ENCODE peak calls at places on chromosomes 5 and 9, in nine cellular contexts. One of them, this sample, is unnamed.

GRCh38 chr9:16986441-16987387 is 116.2 kb upstream of the BNC2 start:
- DNase-seq in GM12865: no peak
- DNase-seq in ACHN: no peak
- DNase-seq in lung: no peak
- DNase-seq in stimulated activated naive CD4-positive, alpha-beta T cell: no peak
- DNase-seq in stimulated activated CD4-positive, alpha-beta T cell treated with anti-CD3 and anti-CD28 coated beads, Interleukin-4, amount 100 ng/mL, for 48 hours: no peak
- DNase-seq in Calu3: no peak
- DNase-seq in HuH-7.5: no peak
- DNase-seq in amygdala: no peak
- DNase-seq in this sample: no peak

GRCh38 chr9:79633558-79633957 is 61.8 kb downstream of the TLE4 start:
- DNase-seq in GM12865: no peak
- DNase-seq in ACHN: no peak
- DNase-seq in lung: no peak
- DNase-seq in stimulated activated naive CD4-positive, alpha-beta T cell: no peak
- DNase-seq in stimulated activated CD4-positive, alpha-beta T cell treated with anti-CD3 and anti-CD28 coated beads, Interleukin-4, amount 100 ng/mL, for 48 hours: no peak
- DNase-seq in Calu3: no peak
- DNase-seq in HuH-7.5: no peak
- DNase-seq in amygdala: no peak
- DNase-seq in this sample: no peak

GRCh38 chr5:57448751-57449150 is 33.9 kb downstream of the ACTBL2 start:
- DNase-seq in GM12865: no peak
- DNase-seq in ACHN: no peak
- DNase-seq in lung: no peak
- DNase-seq in stimulated activated naive CD4-positive, alpha-beta T cell: no peak
- DNase-seq in stimulated activated CD4-positive, alpha-beta T cell treated with anti-CD3 and anti-CD28 coated beads, Interleukin-4, amount 100 ng/mL, for 48 hours: no peak
- DNase-seq in Calu3: no peak
- DNase-seq in HuH-7.5: no peak
- DNase-seq in amygdala: no peak
- DNase-seq in this sample: no peak

GRCh38 chr5:19547640-19548039 is 440.4 kb downstream of the CDH18 start:
- DNase-seq in GM12865: no peak
- DNase-seq in ACHN: no peak
- DNase-seq in lung: no peak
- DNase-seq in stimulated activated naive CD4-positive, alpha-beta T cell: no peak
- DNase-seq in stimulated activated CD4-positive, alpha-beta T cell treated with anti-CD3 and anti-CD28 coated beads, Interleukin-4, amount 100 ng/mL, for 48 hours: no peak
- DNase-seq in Calu3: no peak
- DNase-seq in HuH-7.5: no peak
- DNase-seq in amygdala: no peak
- DNase-seq in this sample: no peak

GRCh38 chr9:136372561-136373299 is 739 bp downstream of the CARD9 start:
- DNase-seq in GM12865: no peak
- DNase-seq in ACHN: peak
- DNase-seq in lung: peak
- DNase-seq in stimulated activated naive CD4-positive, alpha-beta T cell: no peak
- DNase-seq in stimulated activated CD4-positive, alpha-beta T cell treated with anti-CD3 and anti-CD28 coated beads, Interleukin-4, amount 100 ng/mL, for 48 hours: no peak
- DNase-seq in Calu3: peak
- DNase-seq in HuH-7.5: peak
- DNase-seq in amygdala: no peak
- DNase-seq in this sample: no peak

GRCh38 chr9:27590636-27591035 is 17.4 kb upstream of the C9orf72 start:
- DNase-seq in GM12865: no peak
- DNase-seq in ACHN: no peak
- DNase-seq in lung: no peak
- DNase-seq in stimulated activated naive CD4-positive, alpha-beta T cell: no peak
- DNase-seq in stimulated activated CD4-positive, alpha-beta T cell treated with anti-CD3 and anti-CD28 coated beads, Interleukin-4, amount 100 ng/mL, for 48 hours: no peak
- DNase-seq in Calu3: no peak
- DNase-seq in HuH-7.5: no peak
- DNase-seq in amygdala: no peak
- DNase-seq in this sample: no peak

GRCh38 chr5:160169326-160169725 is 50.1 kb upstream of the PWWP2A start:
- DNase-seq in GM12865: no peak
- DNase-seq in ACHN: peak
- DNase-seq in lung: no peak
- DNase-seq in stimulated activated naive CD4-positive, alpha-beta T cell: no peak
- DNase-seq in stimulated activated CD4-positive, alpha-beta T cell treated with anti-CD3 and anti-CD28 coated beads, Interleukin-4, amount 100 ng/mL, for 48 hours: no peak
- DNase-seq in Calu3: no peak
- DNase-seq in HuH-7.5: no peak
- DNase-seq in amygdala: no peak
- DNase-seq in this sample: no peak

GRCh38 chr5:103582364-103582763 is 19.8 kb upstream of the NUDT12 start:
- DNase-seq in GM12865: peak
- DNase-seq in ACHN: peak
- DNase-seq in lung: no peak
- DNase-seq in stimulated activated naive CD4-positive, alpha-beta T cell: no peak
- DNase-seq in stimulated activated CD4-positive, alpha-beta T cell treated with anti-CD3 and anti-CD28 coated beads, Interleukin-4, amount 100 ng/mL, for 48 hours: no peak
- DNase-seq in Calu3: peak
- DNase-seq in HuH-7.5: no peak
- DNase-seq in amygdala: no peak
- DNase-seq in this sample: no peak

GRCh38 chr9:121612511-121612998 is 38.9 kb upstream of the DAB2IP start:
- DNase-seq in GM12865: no peak
- DNase-seq in ACHN: no peak
- DNase-seq in lung: peak
- DNase-seq in stimulated activated naive CD4-positive, alpha-beta T cell: no peak
- DNase-seq in stimulated activated CD4-positive, alpha-beta T cell treated with anti-CD3 and anti-CD28 coated beads, Interleukin-4, amount 100 ng/mL, for 48 hours: no peak
- DNase-seq in Calu3: no peak
- DNase-seq in HuH-7.5: no peak
- DNase-seq in amygdala: no peak
- DNase-seq in this sample: no peak

GRCh38 chr9:70485273-70485858 is 70.9 kb upstream of the KLF9 start:
- DNase-seq in GM12865: no peak
- DNase-seq in ACHN: no peak
- DNase-seq in lung: no peak
- DNase-seq in stimulated activated naive CD4-positive, alpha-beta T cell: no peak
- DNase-seq in stimulated activated CD4-positive, alpha-beta T cell treated with anti-CD3 and anti-CD28 coated beads, Interleukin-4, amount 100 ng/mL, for 48 hours: no peak
- DNase-seq in Calu3: no peak
- DNase-seq in HuH-7.5: no peak
- DNase-seq in amygdala: no peak
- DNase-seq in this sample: no peak

GRCh38 chr5:91382530-91383026 is 539 bp downstream of the ARRDC3 start:
- DNase-seq in GM12865: peak
- DNase-seq in ACHN: no peak
- DNase-seq in lung: no peak
- DNase-seq in stimulated activated naive CD4-positive, alpha-beta T cell: peak
- DNase-seq in stimulated activated CD4-positive, alpha-beta T cell treated with anti-CD3 and anti-CD28 coated beads, Interleukin-4, amount 100 ng/mL, for 48 hours: no peak
- DNase-seq in Calu3: peak
- DNase-seq in HuH-7.5: no peak
- DNase-seq in amygdala: no peak
- DNase-seq in this sample: no peak

GRCh38 chr9:124818431-124819281 is 34.6 kb upstream of the WDR38 start:
- DNase-seq in GM12865: peak
- DNase-seq in ACHN: no peak
- DNase-seq in lung: no peak
- DNase-seq in stimulated activated naive CD4-positive, alpha-beta T cell: no peak
- DNase-seq in stimulated activated CD4-positive, alpha-beta T cell treated with anti-CD3 and anti-CD28 coated beads, Interleukin-4, amount 100 ng/mL, for 48 hours: no peak
- DNase-seq in Calu3: peak
- DNase-seq in HuH-7.5: no peak
- DNase-seq in amygdala: no peak
- DNase-seq in this sample: peak

GRCh38 chr5:96331210-96331609 is 101.8 kb downstream of the PCSK1 start:
- DNase-seq in GM12865: no peak
- DNase-seq in ACHN: no peak
- DNase-seq in lung: no peak
- DNase-seq in stimulated activated naive CD4-positive, alpha-beta T cell: no peak
- DNase-seq in stimulated activated CD4-positive, alpha-beta T cell treated with anti-CD3 and anti-CD28 coated beads, Interleukin-4, amount 100 ng/mL, for 48 hours: no peak
- DNase-seq in Calu3: no peak
- DNase-seq in HuH-7.5: no peak
- DNase-seq in amygdala: no peak
- DNase-seq in this sample: no peak

GRCh38 chr5:56112526-56113121 is 117.9 kb upstream of the IL6ST start:
- DNase-seq in GM12865: no peak
- DNase-seq in ACHN: no peak
- DNase-seq in lung: no peak
- DNase-seq in stimulated activated naive CD4-positive, alpha-beta T cell: no peak
- DNase-seq in stimulated activated CD4-positive, alpha-beta T cell treated with anti-CD3 and anti-CD28 coated beads, Interleukin-4, amount 100 ng/mL, for 48 hours: no peak
- DNase-seq in Calu3: no peak
- DNase-seq in HuH-7.5: no peak
- DNase-seq in amygdala: no peak
- DNase-seq in this sample: no peak

GRCh38 chr5:154242964-154243376 is 52.4 kb downstream of the GALNT10 start:
- DNase-seq in GM12865: peak
- DNase-seq in ACHN: no peak
- DNase-seq in lung: no peak
- DNase-seq in stimulated activated naive CD4-positive, alpha-beta T cell: no peak
- DNase-seq in stimulated activated CD4-positive, alpha-beta T cell treated with anti-CD3 and anti-CD28 coated beads, Interleukin-4, amount 100 ng/mL, for 48 hours: no peak
- DNase-seq in Calu3: no peak
- DNase-seq in HuH-7.5: no peak
- DNase-seq in amygdala: no peak
- DNase-seq in this sample: no peak

GRCh38 chr9:34337404-34337803 is 8.0 kb downstream of the NUDT2 start:
- DNase-seq in GM12865: no peak
- DNase-seq in ACHN: no peak
- DNase-seq in lung: no peak
- DNase-seq in stimulated activated naive CD4-positive, alpha-beta T cell: no peak
- DNase-seq in stimulated activated CD4-positive, alpha-beta T cell treated with anti-CD3 and anti-CD28 coated beads, Interleukin-4, amount 100 ng/mL, for 48 hours: no peak
- DNase-seq in Calu3: no peak
- DNase-seq in HuH-7.5: no peak
- DNase-seq in amygdala: no peak
- DNase-seq in this sample: no peak

GRCh38 chr9:137514691-137515337 is 35.4 kb downstream of the PNPLA7 start:
- DNase-seq in GM12865: no peak
- DNase-seq in ACHN: no peak
- DNase-seq in lung: no peak
- DNase-seq in stimulated activated naive CD4-positive, alpha-beta T cell: no peak
- DNase-seq in stimulated activated CD4-positive, alpha-beta T cell treated with anti-CD3 and anti-CD28 coated beads, Interleukin-4, amount 100 ng/mL, for 48 hours: no peak
- DNase-seq in Calu3: no peak
- DNase-seq in HuH-7.5: no peak
- DNase-seq in amygdala: no peak
- DNase-seq in this sample: no peak

GRCh38 chr5:176541338-176542134 is 4.3 kb upstream of the RNF44 start:
- DNase-seq in GM12865: peak
- DNase-seq in ACHN: no peak
- DNase-seq in lung: peak
- DNase-seq in stimulated activated naive CD4-positive, alpha-beta T cell: peak
- DNase-seq in stimulated activated CD4-positive, alpha-beta T cell treated with anti-CD3 and anti-CD28 coated beads, Interleukin-4, amount 100 ng/mL, for 48 hours: no peak
- DNase-seq in Calu3: peak
- DNase-seq in HuH-7.5: no peak
- DNase-seq in amygdala: no peak
- DNase-seq in this sample: peak

GRCh38 chr9:129597355-129598088 is 23.4 kb downstream of the C9orf50 start:
- DNase-seq in GM12865: peak
- DNase-seq in ACHN: no peak
- DNase-seq in lung: peak
- DNase-seq in stimulated activated naive CD4-positive, alpha-beta T cell: no peak
- DNase-seq in stimulated activated CD4-positive, alpha-beta T cell treated with anti-CD3 and anti-CD28 coated beads, Interleukin-4, amount 100 ng/mL, for 48 hours: no peak
- DNase-seq in Calu3: peak
- DNase-seq in HuH-7.5: peak
- DNase-seq in amygdala: no peak
- DNase-seq in this sample: no peak

GRCh38 chr9:26033346-26033745 is 355.1 kb upstream of the TUSC1 start:
- DNase-seq in GM12865: no peak
- DNase-seq in ACHN: no peak
- DNase-seq in lung: no peak
- DNase-seq in stimulated activated naive CD4-positive, alpha-beta T cell: no peak
- DNase-seq in stimulated activated CD4-positive, alpha-beta T cell treated with anti-CD3 and anti-CD28 coated beads, Interleukin-4, amount 100 ng/mL, for 48 hours: no peak
- DNase-seq in Calu3: no peak
- DNase-seq in HuH-7.5: no peak
- DNase-seq in amygdala: no peak
- DNase-seq in this sample: no peak

GRCh38 chr5:139246394-139246793 is 47.1 kb upstream of the MATR3 start:
- DNase-seq in GM12865: peak
- DNase-seq in ACHN: peak
- DNase-seq in lung: peak
- DNase-seq in stimulated activated naive CD4-positive, alpha-beta T cell: no peak
- DNase-seq in stimulated activated CD4-positive, alpha-beta T cell treated with anti-CD3 and anti-CD28 coated beads, Interleukin-4, amount 100 ng/mL, for 48 hours: peak
- DNase-seq in Calu3: peak
- DNase-seq in HuH-7.5: no peak
- DNase-seq in amygdala: peak
- DNase-seq in this sample: no peak

GRCh38 chr5:7742241-7742656 is 108.7 kb downstream of the CFAP90 start:
- DNase-seq in GM12865: no peak
- DNase-seq in ACHN: no peak
- DNase-seq in lung: no peak
- DNase-seq in stimulated activated naive CD4-positive, alpha-beta T cell: no peak
- DNase-seq in stimulated activated CD4-positive, alpha-beta T cell treated with anti-CD3 and anti-CD28 coated beads, Interleukin-4, amount 100 ng/mL, for 48 hours: no peak
- DNase-seq in Calu3: no peak
- DNase-seq in HuH-7.5: no peak
- DNase-seq in amygdala: no peak
- DNase-seq in this sample: no peak

GRCh38 chr9:123926986-123927385 is 2.9 kb downstream of the DENND1A start:
- DNase-seq in GM12865: no peak
- DNase-seq in ACHN: no peak
- DNase-seq in lung: no peak
- DNase-seq in stimulated activated naive CD4-positive, alpha-beta T cell: no peak
- DNase-seq in stimulated activated CD4-positive, alpha-beta T cell treated with anti-CD3 and anti-CD28 coated beads, Interleukin-4, amount 100 ng/mL, for 48 hours: no peak
- DNase-seq in Calu3: no peak
- DNase-seq in HuH-7.5: no peak
- DNase-seq in amygdala: no peak
- DNase-seq in this sample: no peak

GRCh38 chr9:134403682-134404301 is 77.5 kb downstream of the RXRA start:
- DNase-seq in GM12865: peak
- DNase-seq in ACHN: no peak
- DNase-seq in lung: peak
- DNase-seq in stimulated activated naive CD4-positive, alpha-beta T cell: no peak
- DNase-seq in stimulated activated CD4-positive, alpha-beta T cell treated with anti-CD3 and anti-CD28 coated beads, Interleukin-4, amount 100 ng/mL, for 48 hours: no peak
- DNase-seq in Calu3: no peak
- DNase-seq in HuH-7.5: no peak
- DNase-seq in amygdala: no peak
- DNase-seq in this sample: peak

GRCh38 chr5:181164076-181164952 is 16.9 kb downstream of the OR2V2 start:
- DNase-seq in GM12865: peak
- DNase-seq in ACHN: no peak
- DNase-seq in lung: no peak
- DNase-seq in stimulated activated naive CD4-positive, alpha-beta T cell: no peak
- DNase-seq in stimulated activated CD4-positive, alpha-beta T cell treated with anti-CD3 and anti-CD28 coated beads, Interleukin-4, amount 100 ng/mL, for 48 hours: no peak
- DNase-seq in Calu3: no peak
- DNase-seq in HuH-7.5: no peak
- DNase-seq in amygdala: no peak
- DNase-seq in this sample: no peak

GRCh38 chr9:110157812-110158629 is 49.9 kb downstream of the C9orf152 start:
- DNase-seq in GM12865: no peak
- DNase-seq in ACHN: no peak
- DNase-seq in lung: peak
- DNase-seq in stimulated activated naive CD4-positive, alpha-beta T cell: no peak
- DNase-seq in stimulated activated CD4-positive, alpha-beta T cell treated with anti-CD3 and anti-CD28 coated beads, Interleukin-4, amount 100 ng/mL, for 48 hours: no peak
- DNase-seq in Calu3: no peak
- DNase-seq in HuH-7.5: no peak
- DNase-seq in amygdala: no peak
- DNase-seq in this sample: no peak

GRCh38 chr5:9545301-9545958 is 445 bp downstream of the SEMA5A start:
- DNase-seq in GM12865: no peak
- DNase-seq in ACHN: no peak
- DNase-seq in lung: no peak
- DNase-seq in stimulated activated naive CD4-positive, alpha-beta T cell: no peak
- DNase-seq in stimulated activated CD4-positive, alpha-beta T cell treated with anti-CD3 and anti-CD28 coated beads, Interleukin-4, amount 100 ng/mL, for 48 hours: no peak
- DNase-seq in Calu3: no peak
- DNase-seq in HuH-7.5: no peak
- DNase-seq in amygdala: no peak
- DNase-seq in this sample: no peak

GRCh38 chr5:34597034-34597433 is 59.1 kb upstream of the RAI14 start:
- DNase-seq in GM12865: no peak
- DNase-seq in ACHN: no peak
- DNase-seq in lung: no peak
- DNase-seq in stimulated activated naive CD4-positive, alpha-beta T cell: no peak
- DNase-seq in stimulated activated CD4-positive, alpha-beta T cell treated with anti-CD3 and anti-CD28 coated beads, Interleukin-4, amount 100 ng/mL, for 48 hours: no peak
- DNase-seq in Calu3: no peak
- DNase-seq in HuH-7.5: no peak
- DNase-seq in amygdala: no peak
- DNase-seq in this sample: no peak

GRCh38 chr9:107138261-107138992 is 144.7 kb upstream of the RAD23B start:
- DNase-seq in GM12865: no peak
- DNase-seq in ACHN: no peak
- DNase-seq in lung: no peak
- DNase-seq in stimulated activated naive CD4-positive, alpha-beta T cell: no peak
- DNase-seq in stimulated activated CD4-positive, alpha-beta T cell treated with anti-CD3 and anti-CD28 coated beads, Interleukin-4, amount 100 ng/mL, for 48 hours: no peak
- DNase-seq in Calu3: no peak
- DNase-seq in HuH-7.5: no peak
- DNase-seq in amygdala: no peak
- DNase-seq in this sample: no peak

This sample was measured in naive thymus-derived CD4-positive, alpha-beta T cell.